ENCODE peak calls at places on chromosomes 2 and 18, in four cellular contexts. One of them, this sample, is unnamed.

GRCh38 chr2:45329045-45329677 is 281.9 kb downstream of the SRBD1 start:
- DNase-seq in HepG2: peak
- DNase-seq in GM12891: no peak
- DNase-seq in K562: no peak
- DNase-seq in this sample: no peak

GRCh38 chr2:217060516-217060915 is 200.7 kb upstream of the TNP1 start:
- DNase-seq in HepG2: no peak
- DNase-seq in GM12891: no peak
- DNase-seq in K562: no peak
- DNase-seq in this sample: no peak

GRCh38 chr2:184679219-184680018 is 81.1 kb downstream of the ZNF804A start:
- DNase-seq in HepG2: no peak
- DNase-seq in GM12891: no peak
- DNase-seq in K562: no peak
- DNase-seq in this sample: no peak

GRCh38 chr18:63258749-63259580 is 60.6 kb downstream of the BCL2 start:
- DNase-seq in HepG2: no peak
- DNase-seq in GM12891: no peak
- DNase-seq in K562: no peak
- DNase-seq in this sample: no peak

GRCh38 chr2:170052151-170052550 is 125.8 kb upstream of the MYO3B start:
- DNase-seq in HepG2: no peak
- DNase-seq in GM12891: no peak
- DNase-seq in K562: no peak
- DNase-seq in this sample: no peak

GRCh38 chr2:181517685-181518301 is 60.6 kb downstream of the ITGA4 start:
- DNase-seq in HepG2: no peak
- DNase-seq in GM12891: no peak
- DNase-seq in K562: no peak
- DNase-seq in this sample: no peak

GRCh38 chr2:26412091-26412673 is 10.5 kb downstream of the DRC1 start:
- DNase-seq in HepG2: peak
- DNase-seq in GM12891: peak
- DNase-seq in K562: peak
- DNase-seq in this sample: no peak

GRCh38 chr2:218323526-218324472 is 31.5 kb upstream of the TMBIM1 start:
- DNase-seq in HepG2: peak
- DNase-seq in GM12891: no peak
- DNase-seq in K562: no peak
- DNase-seq in this sample: no peak

GRCh38 chr18:39675358-39675757 is 2109.8 kb upstream of the CELF4 start:
- DNase-seq in HepG2: peak
- DNase-seq in GM12891: no peak
- DNase-seq in K562: no peak
- DNase-seq in this sample: no peak

GRCh38 chr2:86788881-86789686 is 1.6 kb downstream of the CD8A start:
- DNase-seq in HepG2: no peak
- DNase-seq in GM12891: peak
- DNase-seq in K562: no peak
- DNase-seq in this sample: no peak

GRCh38 chr2:150279673-150280072 is 207.8 kb downstream of the RND3 start:
- DNase-seq in HepG2: no peak
- DNase-seq in GM12891: no peak
- DNase-seq in K562: no peak
- DNase-seq in this sample: no peak

GRCh38 chr2:114496959-114497358 is 54.5 kb downstream of the DPP10 start:
- DNase-seq in HepG2: no peak
- DNase-seq in GM12891: no peak
- DNase-seq in K562: no peak
- DNase-seq in this sample: no peak

GRCh38 chr2:235268535-235268934 is 225.3 kb upstream of the AGAP1 start:
- DNase-seq in HepG2: no peak
- DNase-seq in GM12891: no peak
- DNase-seq in K562: no peak
- DNase-seq in this sample: no peak

GRCh38 chr2:145094353-145094752 is 574.4 kb upstream of the ZEB2 start:
- DNase-seq in HepG2: no peak
- DNase-seq in GM12891: no peak
- DNase-seq in K562: no peak
- DNase-seq in this sample: no peak

GRCh38 chr2:190344275-190344827 is 962 bp downstream of the INPP1 start:
- DNase-seq in HepG2: peak
- DNase-seq in GM12891: peak
- DNase-seq in K562: no peak
- DNase-seq in this sample: no peak

GRCh38 chr2:40428434-40428833 is 23.5 kb downstream of the SLC8A1 start:
- DNase-seq in HepG2: no peak
- DNase-seq in GM12891: no peak
- DNase-seq in K562: no peak
- DNase-seq in this sample: no peak

GRCh38 chr2:235634435-235635152 is 140.8 kb downstream of the AGAP1 start:
- DNase-seq in HepG2: no peak
- DNase-seq in GM12891: no peak
- DNase-seq in K562: no peak
- DNase-seq in this sample: no peak

GRCh38 chr2:135997380-135997779 is 12.0 kb upstream of the DARS1 start:
- DNase-seq in HepG2: peak
- DNase-seq in GM12891: no peak
- DNase-seq in K562: no peak
- DNase-seq in this sample: no peak

GRCh38 chr2:122706757-122707223 is 951.3 kb downstream of the TSN start:
- DNase-seq in HepG2: no peak
- DNase-seq in GM12891: no peak
- DNase-seq in K562: no peak
- DNase-seq in this sample: no peak

GRCh38 chr18:50880108-50880465 is 1.2 kb downstream of the ME2 start:
- DNase-seq in HepG2: no peak
- DNase-seq in GM12891: no peak
- DNase-seq in K562: no peak
- DNase-seq in this sample: no peak

GRCh38 chr2:238652053-238652770 is 195.7 kb upstream of the TWIST2 start:
- DNase-seq in HepG2: no peak
- DNase-seq in GM12891: no peak
- DNase-seq in K562: no peak
- DNase-seq in this sample: no peak

GRCh38 chr2:114089636-114090325 is 199.9 kb downstream of the ACTR3 start:
- DNase-seq in HepG2: no peak
- DNase-seq in GM12891: no peak
- DNase-seq in K562: no peak
- DNase-seq in this sample: no peak

GRCh38 chr2:238904177-238904576 is 56.3 kb downstream of the TWIST2 start:
- DNase-seq in HepG2: no peak
- DNase-seq in GM12891: no peak
- DNase-seq in K562: no peak
- DNase-seq in this sample: no peak

GRCh38 chr18:46070232-46070631 is 1.8 kb downstream of the PSTPIP2 start:
- DNase-seq in HepG2: no peak
- DNase-seq in GM12891: no peak
- DNase-seq in K562: no peak
- DNase-seq in this sample: no peak

GRCh38 chr18:8791171-8791651 is 85.9 kb downstream of the MTCL1 start:
- DNase-seq in HepG2: peak
- DNase-seq in GM12891: no peak
- DNase-seq in K562: no peak
- DNase-seq in this sample: no peak

GRCh38 chr2:174342600-174343342 is 8.0 kb downstream of the SP9 start:
- DNase-seq in HepG2: no peak
- DNase-seq in GM12891: no peak
- DNase-seq in K562: no peak
- DNase-seq in this sample: no peak

GRCh38 chr2:19932928-19933327 is 31.1 kb upstream of the TTC32 start:
- DNase-seq in HepG2: no peak
- DNase-seq in GM12891: no peak
- DNase-seq in K562: no peak
- DNase-seq in this sample: no peak

GRCh38 chr2:104344985-104345384 is 508.9 kb upstream of the POU3F3 start:
- DNase-seq in HepG2: no peak
- DNase-seq in GM12891: no peak
- DNase-seq in K562: no peak
- DNase-seq in this sample: no peak

GRCh38 chr2:221426929-221427328 is 145.2 kb downstream of the EPHA4 start:
- DNase-seq in HepG2: no peak
- DNase-seq in GM12891: no peak
- DNase-seq in K562: no peak
- DNase-seq in this sample: no peak

GRCh38 chr2:55493220-55493619 is 26.3 kb upstream of the CFAP36 start:
- DNase-seq in HepG2: no peak
- DNase-seq in GM12891: no peak
- DNase-seq in K562: no peak
- DNase-seq in this sample: no peak

GRCh38 chr2:240226672-240227537 is 86.4 kb upstream of the OTOS start:
- DNase-seq in HepG2: no peak
- DNase-seq in GM12891: no peak
- DNase-seq in K562: no peak
- DNase-seq in this sample: no peak

GRCh38 chr2:52428224-52428623 is 1339.4 kb upstream of the CHAC2 start:
- DNase-seq in HepG2: no peak
- DNase-seq in GM12891: no peak
- DNase-seq in K562: no peak
- DNase-seq in this sample: no peak

GRCh38 chr2:72893594-72894319 is 6.5 kb downstream of the SPR start:
- DNase-seq in HepG2: peak
- DNase-seq in GM12891: peak
- DNase-seq in K562: peak
- DNase-seq in this sample: peak

GRCh38 chr2:156405586-156405985 is 30.6 kb upstream of the GPD2 start:
- DNase-seq in HepG2: peak
- DNase-seq in GM12891: no peak
- DNase-seq in K562: no peak
- DNase-seq in this sample: no peak

GRCh38 chr2:68272246-68272987 is 20.1 kb upstream of the PPP3R1 start:
- DNase-seq in HepG2: no peak
- DNase-seq in GM12891: no peak
- DNase-seq in K562: no peak
- DNase-seq in this sample: no peak

GRCh38 chr2:37544617-37545031 is 126.8 kb downstream of the CDC42EP3 start:
- DNase-seq in HepG2: no peak
- DNase-seq in GM12891: no peak
- DNase-seq in K562: no peak
- DNase-seq in this sample: no peak

GRCh38 chr2:174575124-174575776 is 22.4 kb downstream of the WIPF1 start:
- DNase-seq in HepG2: no peak
- DNase-seq in GM12891: no peak
- DNase-seq in K562: no peak
- DNase-seq in this sample: no peak

GRCh38 chr2:27844821-27845255 is 45.3 kb downstream of the RBKS start:
- DNase-seq in HepG2: no peak
- DNase-seq in GM12891: no peak
- DNase-seq in K562: no peak
- DNase-seq in this sample: no peak
- TF ChIP-seq POLR2AphosphoS5 in HepG2: no peak
- TF ChIP-seq POLR2AphosphoS5 in GM12891: no peak
- TF ChIP-seq POLR2AphosphoS5 in K562: no peak
- TF ChIP-seq POLR2AphosphoS5 in this sample: no peak

GRCh38 chr2:205700331-205701132 is 18.2 kb downstream of the NRP2 start:
- DNase-seq in HepG2: peak
- DNase-seq in GM12891: no peak
- DNase-seq in K562: no peak
- DNase-seq in this sample: no peak
- TF ChIP-seq POLR2A in HepG2: no peak
- TF ChIP-seq POLR2A in GM12891: no peak
- TF ChIP-seq POLR2A in K562: no peak
- TF ChIP-seq POLR2A in this sample: no peak

DNA sequence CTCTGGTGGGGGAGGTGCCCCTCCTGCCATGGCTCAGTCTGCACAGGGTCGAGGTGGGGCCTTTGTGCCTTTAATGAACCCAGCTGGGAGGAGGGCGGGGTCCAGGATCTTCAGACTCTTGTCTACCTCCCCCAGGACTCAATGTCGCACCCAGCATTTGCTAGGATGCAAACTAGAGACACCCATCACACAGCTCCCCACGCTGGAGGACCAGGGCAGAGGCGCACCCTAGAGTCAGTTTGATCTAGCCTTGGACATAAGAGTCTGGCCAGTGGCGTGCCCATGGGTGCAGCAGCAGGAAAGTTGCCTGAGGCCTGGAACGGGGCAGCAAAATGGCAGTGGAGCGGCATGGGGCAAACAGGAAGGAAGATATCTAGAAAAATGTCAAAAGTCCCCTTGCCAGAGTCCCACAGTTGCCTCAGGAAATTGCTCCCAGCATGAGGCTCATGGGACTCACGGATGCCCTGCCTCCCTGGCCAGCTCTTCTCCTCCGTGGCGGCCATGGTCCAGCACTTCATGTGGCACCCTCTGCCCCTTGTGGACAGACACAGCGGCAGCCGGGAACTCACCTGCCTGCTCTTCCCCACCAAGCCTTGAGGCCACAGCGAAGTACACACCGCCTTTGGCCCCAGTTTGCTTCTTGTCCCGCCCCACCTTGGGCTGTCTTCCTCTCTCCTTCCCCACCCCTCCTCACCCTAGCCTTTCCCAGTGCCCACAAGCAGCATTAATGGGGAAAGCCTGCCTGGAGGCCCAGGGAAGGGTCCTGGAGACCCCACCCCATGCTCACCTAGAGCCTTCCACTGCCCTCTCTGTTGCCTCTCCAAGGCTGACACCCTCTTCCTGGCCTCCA is 17.7 kb downstream of the SH2D6 start:
- DNase-seq in HepG2: no peak
- DNase-seq in GM12891: no peak
- DNase-seq in K562: no peak
- DNase-seq in this sample: no peak
- TF ChIP-seq TAF1 in HepG2: no peak
- TF ChIP-seq TAF1 in GM12891: no peak
- TF ChIP-seq TAF1 in K562: no peak
- TF ChIP-seq TAF1 in this sample: no peak

GRCh38 chr2:198173242-198173641 is 368.8 kb downstream of the PLCL1 start:
- DNase-seq in HepG2: no peak
- DNase-seq in GM12891: no peak
- DNase-seq in K562: no peak
- DNase-seq in this sample: no peak
- TF ChIP-seq POLR2AphosphoS5 in HepG2: no peak
- TF ChIP-seq POLR2AphosphoS5 in GM12891: no peak
- TF ChIP-seq POLR2AphosphoS5 in K562: no peak
- TF ChIP-seq POLR2AphosphoS5 in this sample: no peak

GRCh38 chr18:48007955-48008701 is 77.7 kb upstream of the SMAD2 start:
- DNase-seq in HepG2: peak
- DNase-seq in GM12891: peak
- DNase-seq in K562: peak
- DNase-seq in this sample: peak
- TF ChIP-seq POLR2A in HepG2: no peak
- TF ChIP-seq POLR2A in GM12891: no peak
- TF ChIP-seq POLR2A in K562: no peak
- TF ChIP-seq POLR2A in this sample: no peak

This sample was measured in GM12892.